ENCODE peak calls at places on chromosomes 6 and 20, in six cellular contexts. P is IMR-90, E is GM12878, L is A549, C is HepG2, Q is K562. K is an unnamed sample.

GRCh38 chr6:6588924-6589696 is 590 bp downstream of the LY86 start:
- DNase-seq in P (no peak), E (peak), L (no peak), C (no peak), Q (no peak), K (no peak)

GRCh38 chr6:166942393-166943168 is 13.8 kb downstream of the RNASET2 start:
- DNase-seq in P (peak), E (no peak), L (no peak), C (no peak), Q (peak), K (no peak)

GRCh38 chr6:20652691-20653479 is 118.6 kb downstream of the CDKAL1 start:
- DNase-seq in P (peak), E (no peak), L (peak), C (no peak), Q (no peak), K (no peak)

GRCh38 chr6:108557494-108558371 is 3.0 kb upstream of the FOXO3 start:
- DNase-seq in P (peak), E (no peak), L (no peak), C (peak), Q (peak), K (peak)

GRCh38 chr6:131960371-131961133 is 9.4 kb upstream of the CCN2 start:
- DNase-seq in P (peak), E (no peak), L (no peak), C (no peak), Q (no peak), K (no peak)

GRCh38 chr6:123380257-123380656 is 256.5 kb downstream of the TRDN start:
- DNase-seq in P (no peak), E (no peak), L (no peak), C (peak), Q (peak), K (peak)

GRCh38 chr6:136739501-136739900 is 52.8 kb downstream of the MAP3K5 start:
- DNase-seq in P (no peak), E (no peak), L (no peak), C (no peak), Q (no peak), K (no peak)

GRCh38 chr6:116111552-116112528 is 11.2 kb downstream of the NT5DC1 start:
- DNase-seq in P (peak), E (no peak), L (peak), C (peak), Q (peak), K (peak)

GRCh38 chr20:34954905-34955231 is 738 bp downstream of the GSS start:
- DNase-seq in P (peak), E (no peak), L (no peak), C (peak), Q (peak), K (peak)

GRCh38 chr6:85348643-85349042 is 101.2 kb upstream of the NT5E start:
- DNase-seq in P (no peak), E (no peak), L (no peak), C (no peak), Q (no peak), K (peak)

GRCh38 chr6:159969921-159970320 is 1.0 kb downstream of the IGF2R start:
- DNase-seq in P (peak), E (no peak), L (peak), C (peak), Q (peak), K (peak)

GRCh38 chr20:4809707-4810106 is 88.0 kb downstream of the PRND start:
- DNase-seq in P (no peak), E (peak), L (no peak), C (no peak), Q (no peak), K (no peak)

GRCh38 chr20:36606171-36607116 is 865 bp downstream of the RAB5IF start:
- DNase-seq in P (peak), E (no peak), L (no peak), C (peak), Q (peak), K (no peak)

GRCh38 chr6:69138173-69138572 is 503.1 kb downstream of the ADGRB3 start:
- DNase-seq in P (no peak), E (no peak), L (no peak), C (no peak), Q (no peak), K (no peak)

GRCh38 chr6:90131614-90132423 is 164.8 kb downstream of the BACH2 start:
- DNase-seq in P (peak), E (no peak), L (no peak), C (no peak), Q (no peak), K (no peak)

GRCh38 chr6:1263039-1263849 is 48.7 kb upstream of the FOXQ1 start:
- DNase-seq in P (no peak), E (no peak), L (no peak), C (peak), Q (peak), K (no peak)

GRCh38 chr6:158290040-158290439 is 22.2 kb upstream of the TULP4 start:
- DNase-seq in P (no peak), E (peak), L (no peak), C (no peak), Q (no peak), K (no peak)

GRCh38 chr20:34921436-34921835 is 34.2 kb downstream of the GSS start:
- DNase-seq in P (no peak), E (no peak), L (no peak), C (no peak), Q (no peak), K (no peak)

GRCh38 chr6:551405-551804 is 105.5 kb downstream of the HUS1B start:
- DNase-seq in P (peak), E (no peak), L (no peak), C (peak), Q (peak), K (peak)

GRCh38 chr6:90701146-90701781 is 114.4 kb upstream of the MAP3K7 start:
- DNase-seq in P (no peak), E (no peak), L (no peak), C (no peak), Q (peak), K (peak)

GRCh38 chr20:59776059-59776603 is 157.3 kb downstream of the SYCP2 start:
- DNase-seq in P (no peak), E (no peak), L (no peak), C (no peak), Q (no peak), K (no peak)

GRCh38 chr20:5696011-5696559 is 54.1 kb upstream of the SHLD1 start:
- DNase-seq in P (peak), E (no peak), L (peak), C (peak), Q (no peak), K (no peak)

DNA sequence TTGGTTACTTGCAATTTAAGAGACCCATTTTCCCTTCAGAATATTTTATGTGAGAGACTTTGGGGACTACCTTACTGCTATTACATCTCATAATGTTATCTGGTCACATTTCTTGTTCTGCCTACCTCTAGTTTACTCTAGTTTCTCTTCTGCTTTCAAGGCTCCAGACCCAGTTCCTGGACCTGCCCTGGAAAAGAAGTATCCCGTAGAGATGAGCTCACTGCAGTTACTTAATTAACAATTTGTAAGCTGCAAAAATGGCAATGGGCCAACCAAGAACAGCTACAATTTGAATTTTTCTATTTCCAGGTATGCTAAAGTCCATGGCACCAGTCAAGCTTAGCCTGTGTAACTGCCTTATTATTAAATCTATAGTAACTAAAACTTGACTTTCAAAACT is 25.0 kb downstream of the TAB2 start:
- DNase-seq in P (no peak), E (no peak), L (no peak), C (no peak), Q (no peak), K (no peak)
- TF ChIP-seq BHLHE40 in P (no peak), E (no peak), L (no peak), C (no peak), Q (no peak), K (no peak)

GRCh38 chr6:35600659-35601125 is 88.0 kb upstream of the TULP1 start:
- DNase-seq in P (no peak), E (no peak), L (no peak), C (no peak), Q (no peak), K (no peak)

GRCh38 chr6:35602133-35602946 is 86.4 kb downstream of the FKBP5 start:
- DNase-seq in P (peak), E (no peak), L (no peak), C (peak), Q (no peak), K (no peak)

GRCh38 chr6:35599761-35600658 is 87.3 kb upstream of the TULP1 start:
- DNase-seq in P (peak), E (no peak), L (no peak), C (no peak), Q (no peak), K (no peak)

GRCh38 chr6:35603326-35604202 is 85.2 kb downstream of the FKBP5 start:
- DNase-seq in P (no peak), E (no peak), L (no peak), C (peak), Q (no peak), K (no peak)

GRCh38 chr6:35601331-35602132 is 87.2 kb downstream of the FKBP5 start:
- DNase-seq in P (peak), E (no peak), L (peak), C (peak), Q (no peak), K (peak)
- TF ChIP-seq BHLHE40 in P (no peak), E (no peak), L (no peak), C (no peak), Q (no peak), K (no peak)

DNA sequence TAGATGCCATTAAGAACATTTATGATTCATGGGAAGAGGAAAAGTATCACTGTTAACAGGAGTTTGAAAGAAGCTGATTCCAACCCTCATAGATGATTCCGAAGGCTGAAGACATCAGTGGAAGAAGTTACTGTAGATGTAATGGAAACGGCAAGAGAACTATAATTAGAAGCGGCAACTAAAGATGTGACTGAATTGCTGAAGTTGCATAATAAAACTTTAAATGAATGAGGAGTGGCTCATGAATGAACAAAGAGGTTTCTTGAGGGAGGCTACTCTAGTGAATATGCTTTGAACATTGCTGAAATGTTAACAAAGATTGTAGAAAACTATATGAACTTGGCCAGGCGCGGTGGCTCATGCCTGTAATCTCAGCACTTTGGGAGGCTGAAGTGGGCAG is 84.1 kb downstream of the PHIP start:
- DNase-seq in P (no peak), E (no peak), L (no peak), C (no peak), Q (no peak), K (no peak)
- TF ChIP-seq BHLHE40 in P (no peak), E (no peak), L (no peak), C (no peak), Q (no peak), K (no peak)

DNA sequence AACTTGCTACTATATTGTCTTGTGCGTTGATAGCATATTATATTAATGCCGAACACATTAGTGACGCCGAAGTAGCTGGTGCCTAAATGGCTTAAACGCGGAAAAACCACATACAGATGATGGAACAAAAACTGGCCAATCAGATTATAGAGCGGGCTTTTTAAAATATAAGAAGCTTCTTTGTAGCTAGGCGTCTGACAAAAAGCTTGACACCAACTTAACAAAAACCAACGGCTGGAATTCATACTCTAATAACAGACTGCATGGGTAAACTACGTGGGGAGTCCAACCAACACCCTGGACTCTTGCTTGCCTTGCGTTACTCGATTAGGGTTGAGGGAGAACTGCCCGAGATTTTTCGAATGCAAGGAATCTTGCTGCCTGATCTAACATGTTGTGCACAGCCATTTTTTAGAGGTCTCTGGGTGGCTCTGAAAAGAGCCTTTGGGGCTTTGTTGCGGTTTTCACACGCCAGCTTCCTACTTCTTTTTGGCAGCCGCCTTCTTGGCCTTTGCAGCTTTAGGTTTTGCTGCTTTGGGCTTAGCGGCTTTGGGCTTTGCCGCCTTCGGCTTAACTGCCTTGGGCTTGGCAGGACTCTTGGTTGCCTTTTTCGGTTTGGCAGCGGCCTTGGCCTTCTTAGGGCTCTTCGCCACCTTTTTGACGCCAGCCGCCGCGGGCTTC is 45.7 kb downstream of the OR2B2 start:
- DNase-seq in P (peak), E (peak), L (no peak), C (peak), Q (peak), K (no peak)
- TF ChIP-seq BHLHE40 in P (no peak), E (no peak), L (no peak), C (no peak), Q (no peak), K (no peak)

DNA sequence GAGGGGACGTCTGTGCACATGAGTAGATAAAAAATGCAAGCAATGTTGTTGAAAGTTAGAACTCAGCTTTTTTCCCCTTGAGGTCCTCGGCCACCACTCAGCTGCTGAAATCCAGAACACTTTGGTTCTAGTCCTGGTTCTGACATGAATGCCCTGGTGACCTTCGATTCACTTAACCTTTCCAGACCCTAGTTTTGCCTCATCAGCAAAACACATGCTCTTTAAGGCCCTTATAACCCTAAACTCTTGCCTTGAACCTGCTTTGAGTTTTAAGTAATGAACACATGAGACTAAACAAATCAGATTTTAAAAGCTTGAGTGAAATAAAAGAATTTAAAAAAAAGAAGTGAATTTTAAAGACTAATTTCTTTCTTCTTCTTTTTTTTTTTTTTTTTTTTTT is 33.4 kb downstream of the BMP6 start:
- DNase-seq in P (no peak), E (no peak), L (no peak), C (no peak), Q (no peak), K (no peak)
- TF ChIP-seq BHLHE40 in P (no peak), E (no peak), L (no peak), C (no peak), Q (no peak), K (no peak)

DNA sequence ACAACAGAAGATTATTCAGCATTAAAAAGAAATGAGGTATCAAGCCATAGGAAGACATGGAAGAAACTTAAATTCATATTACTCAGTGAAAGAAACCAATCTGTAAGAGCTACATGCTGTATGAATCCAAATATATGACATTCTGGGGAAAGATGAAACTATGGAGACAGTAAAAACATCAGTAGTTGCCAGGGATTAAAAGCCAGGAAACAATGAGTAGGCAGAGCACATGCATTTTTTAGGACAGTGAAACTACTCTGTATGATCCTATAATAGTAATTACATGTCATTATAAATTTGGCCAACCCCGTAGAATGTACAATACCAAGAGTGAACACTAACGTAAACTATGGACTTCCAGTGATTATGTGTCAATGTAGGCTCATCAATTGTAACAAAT is 92.8 kb upstream of the RNF217 start:
- DNase-seq in P (peak), E (no peak), L (no peak), C (no peak), Q (no peak), K (no peak)
- TF ChIP-seq BHLHE40 in P (no peak), E (no peak), L (no peak), C (no peak), Q (no peak), K (no peak)

DNA sequence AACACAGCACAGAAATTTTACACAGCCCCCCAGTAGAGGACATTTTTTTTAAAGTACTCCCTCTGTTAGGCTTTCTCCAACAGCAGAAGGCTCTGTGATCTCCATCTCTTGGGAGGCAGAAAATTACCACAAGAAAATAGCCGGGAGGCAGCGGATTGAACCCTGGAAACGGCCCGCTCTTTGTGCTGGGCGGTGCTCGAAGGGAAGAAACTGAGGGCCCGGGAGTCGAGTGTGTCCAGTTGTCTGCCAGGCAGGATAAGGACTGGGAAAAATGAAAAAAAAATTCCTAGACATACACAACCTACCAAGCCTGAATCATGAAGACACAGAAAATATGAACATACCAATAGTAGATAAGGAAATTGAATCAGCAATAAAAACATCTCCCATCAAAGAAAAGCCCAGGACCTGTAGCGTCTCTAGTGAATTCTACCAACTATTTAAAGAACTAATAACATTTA is 31.5 kb downstream of the POM121L2 start:
- DNase-seq in P (no peak), E (no peak), L (no peak), C (peak), Q (peak), K (peak)
- TF ChIP-seq BHLHE40 in P (no peak), E (no peak), L (no peak), C (no peak), Q (no peak), K (no peak)